ENCODE peak calls at places on chromosome 6, in six cellular contexts. One of them, this sample, is unnamed.

GRCh38 chr6:21750479-21751018 is 157.0 kb downstream of the SOX4 start:
- DNase-seq in T-helper 1 cell: no peak
- DNase-seq in fibroblast of lung: no peak
- DNase-seq in lung: no peak
- DNase-seq in neural crest cell: no peak
- DNase-seq in RWPE1: no peak
- DNase-seq in this sample: no peak

GRCh38 chr6:83151114-83151513 is 42.0 kb downstream of the PGM3 start:
- DNase-seq in T-helper 1 cell: no peak
- DNase-seq in fibroblast of lung: peak; percentile 29
- DNase-seq in lung: no peak
- DNase-seq in neural crest cell: no peak
- DNase-seq in RWPE1: no peak
- DNase-seq in this sample: no peak

GRCh38 chr6:109420751-109421150 is 19.7 kb downstream of the PPIL6 start:
- DNase-seq in T-helper 1 cell: no peak
- DNase-seq in fibroblast of lung: no peak
- DNase-seq in lung: no peak
- DNase-seq in neural crest cell: no peak
- DNase-seq in RWPE1: peak; percentile 29
- DNase-seq in this sample: no peak

GRCh38 chr6:103800131-103800670 is 1059.5 kb downstream of the HACE1 start:
- DNase-seq in T-helper 1 cell: no peak
- DNase-seq in fibroblast of lung: no peak
- DNase-seq in lung: no peak
- DNase-seq in neural crest cell: no peak
- DNase-seq in RWPE1: no peak
- DNase-seq in this sample: no peak

GRCh38 chr6:17015551-17016381 is 86.1 kb upstream of the STMND1 start:
- DNase-seq in T-helper 1 cell: peak; percentile 20
- DNase-seq in fibroblast of lung: no peak
- DNase-seq in lung: peak; percentile 37
- DNase-seq in neural crest cell: no peak
- DNase-seq in RWPE1: no peak
- DNase-seq in this sample: no peak

GRCh38 chr6:142167071-142167470 is 20.0 kb downstream of the VTA1 start:
- DNase-seq in T-helper 1 cell: no peak
- DNase-seq in fibroblast of lung: no peak
- DNase-seq in lung: no peak
- DNase-seq in neural crest cell: no peak
- DNase-seq in RWPE1: no peak
- DNase-seq in this sample: no peak

GRCh38 chr6:145315982-145316600 is 419.2 kb downstream of the EPM2A start:
- DNase-seq in T-helper 1 cell: no peak
- DNase-seq in fibroblast of lung: no peak
- DNase-seq in lung: no peak
- DNase-seq in neural crest cell: no peak
- DNase-seq in RWPE1: no peak
- DNase-seq in this sample: no peak

GRCh38 chr6:149409617-149410016 is 9.6 kb downstream of the SUMO4 start:
- DNase-seq in T-helper 1 cell: no peak
- DNase-seq in fibroblast of lung: no peak
- DNase-seq in lung: no peak
- DNase-seq in neural crest cell: no peak
- DNase-seq in RWPE1: no peak
- DNase-seq in this sample: no peak

GRCh38 chr6:10084276-10084993 is 330.4 kb downstream of the TFAP2A start:
- DNase-seq in T-helper 1 cell: no peak
- DNase-seq in fibroblast of lung: no peak
- DNase-seq in lung: no peak
- DNase-seq in neural crest cell: no peak
- DNase-seq in RWPE1: peak; percentile 49
- DNase-seq in this sample: no peak

GRCh38 chr6:1313755-1314503 is 2.0 kb downstream of the FOXQ1 start:
- DNase-seq in T-helper 1 cell: no peak
- DNase-seq in fibroblast of lung: no peak
- DNase-seq in lung: no peak
- DNase-seq in neural crest cell: no peak
- DNase-seq in RWPE1: peak; percentile 50
- DNase-seq in this sample: no peak

GRCh38 chr6:107561325-107561724 is 71.4 kb downstream of the SOBP start:
- DNase-seq in T-helper 1 cell: no peak
- DNase-seq in fibroblast of lung: no peak
- DNase-seq in lung: no peak
- DNase-seq in neural crest cell: no peak
- DNase-seq in RWPE1: no peak
- DNase-seq in this sample: peak; percentile 26

GRCh38 chr6:157761926-157762325 is 61.1 kb upstream of the SNX9 start:
- DNase-seq in T-helper 1 cell: no peak
- DNase-seq in fibroblast of lung: no peak
- DNase-seq in lung: no peak
- DNase-seq in neural crest cell: no peak
- DNase-seq in RWPE1: no peak
- DNase-seq in this sample: no peak

GRCh38 chr6:138486249-138487121 is 12.8 kb downstream of the NHSL1 start:
- DNase-seq in T-helper 1 cell: no peak
- DNase-seq in fibroblast of lung: no peak
- DNase-seq in lung: no peak
- DNase-seq in neural crest cell: no peak
- DNase-seq in RWPE1: no peak
- DNase-seq in this sample: no peak

GRCh38 chr6:165308926-165309731 is at the start of gene C6orf118:
- DNase-seq in T-helper 1 cell: no peak
- DNase-seq in fibroblast of lung: peak; percentile 29
- DNase-seq in lung: peak; percentile 38
- DNase-seq in neural crest cell: peak; percentile 72
- DNase-seq in RWPE1: peak; percentile 64
- DNase-seq in this sample: peak; percentile 69

GRCh38 chr6:167550936-167551633 is 226.2 kb downstream of the TTLL2 start:
- DNase-seq in T-helper 1 cell: no peak
- DNase-seq in fibroblast of lung: peak; percentile 7
- DNase-seq in lung: peak; percentile 76
- DNase-seq in neural crest cell: no peak
- DNase-seq in RWPE1: no peak
- DNase-seq in this sample: no peak

GRCh38 chr6:117477988-117478852 is 4.3 kb upstream of the DCBLD1 start:
- DNase-seq in T-helper 1 cell: no peak
- DNase-seq in fibroblast of lung: no peak
- DNase-seq in lung: no peak
- DNase-seq in neural crest cell: no peak
- DNase-seq in RWPE1: peak; percentile 10
- DNase-seq in this sample: peak; percentile 20

GRCh38 chr6:146860583-146860982 is 261.8 kb downstream of the ADGB start:
- DNase-seq in T-helper 1 cell: no peak
- DNase-seq in fibroblast of lung: no peak
- DNase-seq in lung: no peak
- DNase-seq in neural crest cell: no peak
- DNase-seq in RWPE1: no peak
- DNase-seq in this sample: no peak

GRCh38 chr6:130098317-130098716 is 79.9 kb downstream of the L3MBTL3 start:
- DNase-seq in T-helper 1 cell: no peak
- DNase-seq in fibroblast of lung: no peak
- DNase-seq in lung: no peak
- DNase-seq in neural crest cell: no peak
- DNase-seq in RWPE1: no peak
- DNase-seq in this sample: no peak

GRCh38 chr6:156420172-156420993 is 356.8 kb upstream of the ARID1B start:
- DNase-seq in T-helper 1 cell: no peak
- DNase-seq in fibroblast of lung: peak; percentile 28
- DNase-seq in lung: no peak
- DNase-seq in neural crest cell: no peak
- DNase-seq in RWPE1: no peak
- DNase-seq in this sample: no peak

GRCh38 chr6:138520463-138520862 is 21.2 kb upstream of the NHSL1 start:
- DNase-seq in T-helper 1 cell: no peak
- DNase-seq in fibroblast of lung: peak; percentile 57
- DNase-seq in lung: no peak
- DNase-seq in neural crest cell: no peak
- DNase-seq in RWPE1: peak; percentile 13
- DNase-seq in this sample: no peak

GRCh38 chr6:157185171-157185570 is 138.1 kb downstream of the TMEM242 start:
- DNase-seq in T-helper 1 cell: no peak
- DNase-seq in fibroblast of lung: no peak
- DNase-seq in lung: no peak
- DNase-seq in neural crest cell: no peak
- DNase-seq in RWPE1: no peak
- DNase-seq in this sample: no peak

GRCh38 chr6:56536536-56536935 is 106.2 kb downstream of the DST start:
- DNase-seq in T-helper 1 cell: no peak
- DNase-seq in fibroblast of lung: no peak
- DNase-seq in lung: no peak
- DNase-seq in neural crest cell: no peak
- DNase-seq in RWPE1: no peak
- DNase-seq in this sample: no peak

GRCh38 chr6:12280458-12280857 is 9.7 kb upstream of the EDN1 start:
- DNase-seq in T-helper 1 cell: no peak
- DNase-seq in fibroblast of lung: no peak
- DNase-seq in lung: no peak
- DNase-seq in neural crest cell: no peak
- DNase-seq in RWPE1: no peak
- DNase-seq in this sample: no peak

GRCh38 chr6:33641602-33642001 is 20.5 kb downstream of the ITPR3 start:
- DNase-seq in T-helper 1 cell: no peak
- DNase-seq in fibroblast of lung: no peak
- DNase-seq in lung: no peak
- DNase-seq in neural crest cell: no peak
- DNase-seq in RWPE1: no peak
- DNase-seq in this sample: no peak

GRCh38 chr6:37624121-37624520 is 73.6 kb downstream of the MDGA1 start:
- DNase-seq in T-helper 1 cell: no peak
- DNase-seq in fibroblast of lung: no peak
- DNase-seq in lung: no peak
- DNase-seq in neural crest cell: no peak
- DNase-seq in RWPE1: peak; percentile 65
- DNase-seq in this sample: peak; percentile 39

GRCh38 chr6:148431413-148431812 is 88.8 kb downstream of the SASH1 start:
- DNase-seq in T-helper 1 cell: no peak
- DNase-seq in fibroblast of lung: no peak
- DNase-seq in lung: no peak
- DNase-seq in neural crest cell: no peak
- DNase-seq in RWPE1: no peak
- DNase-seq in this sample: no peak

GRCh38 chr6:11218827-11219826 is 13.3 kb downstream of the NEDD9 start:
- DNase-seq in T-helper 1 cell: no peak
- DNase-seq in fibroblast of lung: no peak
- DNase-seq in lung: peak; percentile 66
- DNase-seq in neural crest cell: no peak
- DNase-seq in RWPE1: no peak
- DNase-seq in this sample: no peak

This sample was measured in BE2C.